ENCODE peak calls at places on chromosome 12, in ten cellular contexts. X is ascending aorta; T is H1; O is colonic mucosa; D is tibial artery; S is PC-3; G is A549; W is CD8-positive, alpha-beta T cell; N is transverse colon; C is psoas muscle. F is an unnamed sample. For H3K4me1, the result is how much of the 10 kb centered on the place peaks cover.

GRCh38 chr12:122081697-122082221 is 3.2 kb downstream of the MLXIP start:
- DNase-seq in D (peak), X (no peak), O (peak), S (peak), W (peak), T (no peak), G (no peak), C (peak), N (peak), F (no peak)

GRCh38 chr12:15155271-15155670 is 65.9 kb downstream of the RERG start:
- DNase-seq in W (no peak), D (no peak), C (peak), G (no peak), T (no peak), N (no peak), S (no peak), O (no peak), X (no peak), F (peak)

GRCh38 chr12:6821271-6821673 is 349 bp upstream of the GPR162 start:
- DNase-seq in O (peak), D (no peak), C (peak), W (no peak), N (peak), X (peak), S (no peak), G (peak), T (no peak), F (peak)

GRCh38 chr12:91991397-91992187 is 154.1 kb downstream of the BTG1 start:
- DNase-seq in D (no peak), G (no peak), X (no peak), W (no peak), T (no peak), O (no peak), N (no peak), C (no peak), S (peak), F (no peak)

GRCh38 chr12:19411234-19412221 is 27.8 kb upstream of the AEBP2 start:
- DNase-seq in X (peak), W (no peak), T (no peak), S (no peak), G (no peak), O (no peak), C (no peak), D (peak), N (no peak), F (no peak)

GRCh38 chr12:3968523-3968922 is 95.3 kb upstream of the PARP11 start:
- DNase-seq in W (no peak), D (no peak), O (no peak), X (no peak), N (no peak), T (no peak), S (no peak), G (no peak), C (no peak), F (no peak)

GRCh38 chr12:22656376-22656775 is 31.4 kb downstream of the ETNK1 start:
- DNase-seq in D (no peak), W (no peak), S (no peak), C (no peak), G (no peak), N (no peak), X (no peak), T (no peak), O (no peak), F (no peak)

GRCh38 chr12:11810962-11811361 is 161.5 kb downstream of the ETV6 start:
- DNase-seq in X (no peak), G (no peak), W (no peak), S (no peak), D (no peak), O (no peak), T (no peak), N (no peak), C (no peak), F (no peak)

GRCh38 chr12:130157998-130158774 is 4.1 kb upstream of the FZD10 start:
- DNase-seq in D (no peak), O (no peak), C (no peak), N (no peak), G (no peak), S (no peak), X (no peak), T (no peak), W (no peak), F (no peak)

DNA sequence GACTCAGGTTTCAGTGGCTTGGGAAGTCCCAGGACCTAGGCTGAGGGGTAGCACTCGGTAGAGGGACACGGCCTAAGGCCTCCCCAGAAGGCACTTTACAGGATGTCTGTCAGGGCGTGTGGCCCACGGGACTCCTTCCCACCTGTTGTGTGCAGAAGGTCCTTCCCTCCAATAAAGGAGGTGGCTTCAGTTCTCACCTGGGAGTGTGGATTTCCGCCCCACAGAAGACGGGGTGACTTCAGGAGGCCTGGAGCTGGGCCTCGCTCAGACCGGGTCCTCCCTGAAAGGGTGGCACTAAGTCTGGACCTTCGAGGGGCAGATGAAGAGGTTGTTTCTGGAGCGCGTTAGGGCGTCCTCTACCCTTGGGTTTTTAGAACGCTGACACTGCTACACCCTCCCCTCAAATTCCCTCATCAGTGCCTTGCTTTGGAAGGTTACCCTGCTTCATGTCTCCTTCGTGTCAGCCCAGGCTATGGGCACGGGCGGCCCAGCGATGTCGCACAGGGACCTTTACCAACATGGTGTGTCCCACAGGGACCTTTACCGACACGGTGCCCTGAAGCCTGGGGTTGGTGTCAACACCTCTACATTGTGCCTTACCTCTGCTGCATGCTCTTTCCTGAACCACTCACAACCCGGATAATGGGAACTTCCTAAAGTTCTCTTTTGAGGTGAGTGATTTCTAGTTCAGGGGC is 7.1 kb downstream of the SLC6A12 start:
- DNase-seq in D (no peak), G (no peak), O (no peak), S (no peak), T (no peak), N (no peak), W (no peak), C (no peak), X (no peak), F (no peak)
- H3K27ac ChIP-seq in D (no peak), G (no peak), O (no peak), S (no peak), T (no peak), N (no peak), W (no peak), C (no peak), X (no peak), F (no peak)

DNA sequence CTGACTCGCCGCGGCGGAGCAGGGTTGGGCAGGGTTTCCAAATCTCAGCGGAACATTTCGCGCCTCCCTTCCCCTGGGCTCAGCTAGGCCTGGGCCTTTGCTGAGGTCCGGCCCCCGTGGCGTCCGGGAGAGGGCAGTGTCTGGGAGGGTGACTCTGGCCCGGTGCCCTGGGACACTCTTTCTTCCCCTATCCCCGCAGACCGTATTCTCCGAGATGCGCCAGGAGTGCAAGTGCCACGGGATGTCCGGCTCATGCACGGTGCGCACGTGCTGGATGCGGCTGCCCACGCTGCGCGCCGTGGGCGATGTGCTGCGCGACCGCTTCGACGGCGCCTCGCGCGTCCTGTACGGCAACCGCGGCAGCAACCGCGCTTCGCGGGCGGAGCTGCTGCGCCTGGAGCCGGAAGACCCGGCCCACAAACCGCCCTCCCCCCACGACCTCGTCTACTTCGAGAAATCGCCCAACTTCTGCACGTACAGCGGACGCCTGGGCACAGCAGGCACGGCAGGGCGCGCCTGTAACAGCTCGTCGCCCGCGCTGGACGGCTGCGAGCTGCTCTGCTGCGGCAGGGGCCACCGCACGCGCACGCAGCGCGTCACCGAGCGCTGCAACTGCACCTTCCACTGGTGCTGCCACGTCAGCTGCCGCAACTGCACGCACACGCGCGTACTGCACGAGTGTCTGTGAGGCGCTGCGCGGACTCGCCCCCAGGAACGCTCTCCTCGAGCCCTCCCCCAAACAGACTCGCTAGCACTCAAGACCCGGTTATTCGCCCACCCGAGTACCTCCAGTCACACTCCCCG is 3.0 kb downstream of the WNT1 start:
- DNase-seq in X (no peak), G (peak), C (no peak), N (no peak), T (no peak), O (no peak), D (no peak), S (no peak), W (peak), F (no peak)
- TF ChIP-seq CTCF in X (no peak), G (peak), C (no peak), N (peak), T (peak), O (no peak), D (no peak), S (peak), W (no peak), F (peak)

GRCh38 chr12:105235747-105236476 is at the start of gene APPL2:
- DNase-seq in G (peak), S (peak), W (peak), X (peak), C (peak), O (peak), T (no peak), N (peak), D (peak), F (peak)
- H3K4me1 ChIP-seq in G (under half), S (under half), W (under half), X (under half), C (under half), O (under half), T (under half), N (under half), D (under half), F (under half)

DNA sequence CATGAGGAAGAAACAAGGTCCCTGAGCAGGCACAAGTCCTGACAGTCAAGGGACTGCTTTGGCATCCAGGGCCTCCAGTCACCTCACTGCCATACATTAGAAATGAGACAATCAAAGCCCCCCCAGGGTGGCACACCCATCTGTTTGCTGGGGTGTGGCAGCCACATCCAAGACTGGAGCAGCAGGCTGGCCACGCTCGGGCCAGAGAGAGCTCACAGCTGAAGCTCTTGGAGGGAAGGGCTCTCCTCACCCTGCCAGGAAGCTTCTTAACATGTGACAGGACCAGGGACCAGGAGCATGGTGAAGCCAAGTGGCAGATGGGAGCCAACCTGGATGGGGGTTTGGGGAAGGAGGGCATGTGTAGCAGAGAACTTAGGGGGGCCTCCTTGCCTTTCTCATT is 10.0 kb downstream of the CACNB3 start:
- DNase-seq in X (no peak), W (no peak), N (no peak), G (no peak), C (no peak), S (no peak), T (no peak), D (no peak), O (no peak), F (no peak)
- H3K27ac ChIP-seq in X (no peak), W (no peak), N (no peak), G (no peak), C (no peak), S (no peak), T (no peak), D (no peak), O (no peak), F (no peak)

F was measured in cardiac muscle cell.